ENCODE peak calls at places on chromosomes 5 and 9, in eight cellular contexts. M is fibroblast of lung, U is mucosa of descending colon, G is HepG2, Z is uterus, L is adrenal gland, E is kidney, S is pancreas. B is an unnamed sample.
A peak's percentile ranks its signal among the peaks of the same experiment; 100 is the strongest.

GRCh38 chr5:132489871-132490483 is 596 bp downstream of the IRF1 start:
- DNase-seq in M (peak; percentile 60), S (peak; percentile 65), L (peak; percentile 57), E (peak; percentile 91), Z (peak; percentile 71), G (no peak), U (peak; percentile 81), B (peak; percentile 78)

GRCh38 chr9:110049699-110050450 is 158.1 kb downstream of the C9orf152 start:
- DNase-seq in S (no peak), E (peak; percentile 82), Z (peak; percentile 24), G (no peak), L (no peak), M (peak; percentile 36), U (peak; percentile 64), B (peak; percentile 35)

GRCh38 chr5:107673368-107674136 is 2.8 kb upstream of the EFNA5 start:
- DNase-seq in S (peak; percentile 89), M (peak; percentile 81), U (peak; percentile 86), E (peak; percentile 89), Z (peak; percentile 77), G (peak; percentile 66), L (peak; percentile 84), B (peak; percentile 83)

GRCh38 chr9:33782395-33783152 is 12.8 kb upstream of the PRSS3 start:
- DNase-seq in M (peak; percentile 82), S (no peak), G (no peak), L (no peak), U (no peak), E (no peak), Z (no peak), B (no peak)

GRCh38 chr5:59799668-59800374 is 93.7 kb downstream of the PDE4D start:
- DNase-seq in M (no peak), U (no peak), S (peak; percentile 37), Z (no peak), L (no peak), E (no peak), G (peak; percentile 7), B (no peak)

GRCh38 chr9:134164879-134165278 is 515 bp upstream of the RNU6ATAC start:
- DNase-seq in L (no peak), G (no peak), U (no peak), Z (no peak), M (no peak), E (no peak), S (no peak), B (no peak)

GRCh38 chr9:87513171-87513570 is 15.5 kb downstream of the DAPK1 start:
- DNase-seq in Z (no peak), M (no peak), G (no peak), L (no peak), E (no peak), S (no peak), U (no peak), B (no peak)

GRCh38 chr5:65483474-65484346 is 2.0 kb upstream of the ADAMTS6 start:
- DNase-seq in G (peak; percentile 63), L (no peak), E (no peak), S (no peak), U (no peak), Z (no peak), M (peak; percentile 78), B (no peak)

GRCh38 chr9:114434878-114435311 is 47.1 kb upstream of the AKNA start:
- DNase-seq in L (peak; percentile 37), G (peak; percentile 33), E (no peak), Z (no peak), S (peak; percentile 32), M (peak; percentile 23), U (no peak), B (no peak)

GRCh38 chr5:89900346-89900745 is 509.2 kb downstream of the CETN3 start:
- DNase-seq in U (no peak), E (no peak), L (no peak), S (no peak), Z (no peak), G (no peak), M (no peak), B (no peak)

GRCh38 chr5:126477681-126478117 is 54.5 kb downstream of the GRAMD2B start:
- DNase-seq in M (peak; percentile 27), U (no peak), S (no peak), Z (peak; percentile 65), E (no peak), G (no peak), L (peak; percentile 70), B (no peak)

GRCh38 chr9:81588148-81588874 is 101.0 kb downstream of the TLE1 start:
- DNase-seq in L (peak; percentile 82), M (peak; percentile 69), S (peak; percentile 86), U (no peak), G (peak; percentile 99), Z (no peak), E (peak; percentile 93), B (no peak)

GRCh38 chr5:127830157-127830556 is 127.0 kb downstream of the CCDC192 start:
- DNase-seq in U (no peak), L (no peak), G (no peak), E (no peak), S (no peak), Z (no peak), M (peak; percentile 66), B (no peak)

GRCh38 chr9:8772302-8772701 is 972.7 kb upstream of the DMAC1 start:
- DNase-seq in S (no peak), G (no peak), L (no peak), Z (no peak), M (no peak), E (no peak), U (no peak), B (no peak)

GRCh38 chr5:92518318-92518913 is 1062.6 kb downstream of the NR2F1-AS1 start:
- DNase-seq in Z (no peak), E (no peak), L (no peak), M (peak; percentile 59), S (peak; percentile 10), U (no peak), G (peak; percentile 12), B (no peak)

GRCh38 chr5:148933903-148934432 is 107.6 kb downstream of the ADRB2 start:
- DNase-seq in G (no peak), M (no peak), Z (no peak), E (no peak), S (no peak), L (no peak), U (no peak), B (no peak)

GRCh38 chr5:149215478-149216042 is 56.1 kb upstream of the AFAP1L1 start:
- DNase-seq in M (peak; percentile 67), U (no peak), G (no peak), S (no peak), Z (peak; percentile 32), L (peak; percentile 47), E (no peak), B (peak; percentile 76)

GRCh38 chr5:135832263-135832555 is 2.3 kb upstream of the SLC25A48 start:
- DNase-seq in S (no peak), U (no peak), L (no peak), Z (no peak), E (no peak), G (no peak), M (no peak), B (no peak)

GRCh38 chr5:152125806-152126205 is 201.2 kb upstream of the GLRA1 start:
- DNase-seq in E (no peak), Z (no peak), U (no peak), S (no peak), M (no peak), G (no peak), L (no peak), B (no peak)

DNA sequence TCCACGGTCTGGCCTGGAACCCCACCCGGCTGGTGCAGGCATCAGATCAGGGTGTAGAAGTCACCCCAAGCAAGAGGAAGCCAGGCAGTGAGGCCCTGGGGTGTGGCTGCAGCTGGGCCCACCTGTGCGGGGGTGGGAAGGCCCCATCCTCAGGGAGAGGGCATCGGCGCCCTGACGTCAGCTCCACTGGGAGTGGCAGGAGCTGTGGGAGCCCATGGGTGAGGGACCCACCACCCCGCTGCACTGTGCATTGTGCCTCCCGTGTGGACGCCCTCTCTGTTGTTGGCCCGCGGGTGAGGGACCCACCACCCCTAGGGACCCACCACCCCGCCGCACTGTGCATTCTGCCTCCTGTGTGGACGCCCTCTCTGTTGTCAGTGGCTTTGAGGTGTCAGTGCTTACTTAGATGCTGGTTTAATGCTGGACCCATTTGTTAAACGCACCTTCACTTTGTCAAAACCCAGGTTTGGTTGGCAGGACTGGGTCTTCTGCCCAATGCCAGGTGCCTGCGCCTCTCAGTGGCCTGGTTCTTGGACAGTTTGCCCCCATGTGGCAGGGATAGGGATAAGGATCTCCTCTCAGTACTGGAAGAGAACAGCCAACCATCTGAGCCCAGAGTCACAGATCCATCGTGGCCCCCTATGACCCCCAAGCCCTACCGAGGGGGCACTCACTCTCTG is 6.9 kb upstream of the EXOC3 start:
- DNase-seq in G (peak; percentile 25), L (peak; percentile 13), Z (no peak), M (no peak), U (peak; percentile 38), S (no peak), E (peak; percentile 63), B (peak; percentile 45)
- TF ChIP-seq CTCF in G (peak; percentile 59), L (peak; percentile 23), Z (no peak), M (peak; percentile 35), U (no peak), S (no peak), E (peak; percentile 19), B (peak; percentile 3)

DNA sequence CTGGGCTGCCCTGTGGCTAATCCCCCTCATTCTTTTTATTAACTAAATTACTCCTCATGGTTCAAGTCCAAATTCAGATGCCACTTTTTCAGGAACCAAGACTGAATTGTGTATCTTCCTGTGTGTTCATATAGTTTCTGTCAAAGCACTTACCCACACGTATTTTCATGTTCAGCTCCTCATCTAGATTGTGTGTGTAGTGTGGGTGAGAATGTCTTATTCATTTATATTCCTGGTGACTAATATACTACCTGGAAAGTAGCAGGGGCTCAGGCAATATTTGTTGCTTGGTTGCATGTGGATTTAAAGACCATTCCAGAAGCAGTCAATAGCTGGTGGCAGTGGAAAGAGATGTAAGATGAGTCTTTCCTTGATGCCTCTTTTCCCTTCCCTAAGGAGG is 48.5 kb upstream of the SRP19 start:
- DNase-seq in E (no peak), Z (no peak), M (no peak), G (no peak), S (no peak), U (no peak), L (no peak), B (no peak)
- H3K4me1 ChIP-seq in E (no peaks in the 10 kb centered on the region), Z (no peaks in the 10 kb centered on the region), M (no peaks in the 10 kb centered on the region), G (no peaks in the 10 kb centered on the region), S (no peaks in the 10 kb centered on the region), U (no peaks in the 10 kb centered on the region), L (no peaks in the 10 kb centered on the region), B (no peaks in the 10 kb centered on the region)

DNA sequence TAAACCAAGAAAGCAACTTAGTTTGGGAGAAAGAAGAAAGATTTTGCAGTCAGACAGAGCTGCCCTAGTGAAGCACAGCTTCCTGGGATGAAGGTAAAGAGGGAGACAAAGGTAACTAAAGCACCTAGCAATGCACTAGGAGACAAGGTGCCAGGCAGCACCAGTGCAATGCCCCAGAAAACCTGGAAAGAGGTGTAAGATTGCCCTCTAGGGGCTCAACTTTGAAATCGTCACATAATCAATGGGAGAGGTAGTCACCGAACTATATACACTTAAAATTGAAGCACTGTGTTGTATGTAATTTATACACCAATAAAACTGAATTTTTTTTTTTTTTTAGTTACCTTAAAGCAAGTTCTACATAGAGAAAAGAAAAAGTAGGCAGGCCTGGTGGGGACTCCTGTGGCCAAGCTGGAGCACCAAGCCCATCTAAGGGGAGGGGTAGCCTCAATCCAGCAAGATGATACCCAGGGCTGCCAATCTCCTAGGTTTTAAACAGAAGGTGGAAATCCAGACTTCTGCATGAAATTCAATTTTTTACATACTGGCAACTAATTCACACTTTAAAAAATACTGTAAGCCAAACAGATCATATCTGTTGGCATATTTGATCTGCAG is 48.2 kb downstream of the CDK5RAP2 start:
- DNase-seq in E (no peak), L (peak; percentile 20), M (peak; percentile 20), Z (no peak), G (peak; percentile 25), S (no peak), U (no peak), B (no peak)
- TF ChIP-seq CTCF in E (peak; percentile 13), L (peak; percentile 46), M (peak; percentile 56), Z (no peak), G (peak; percentile 54), S (no peak), U (peak; percentile 31), B (peak; percentile 42)

GRCh38 chr5:172721455-172722308 is 49.3 kb downstream of the DUSP1 start:
- DNase-seq in Z (no peak), G (no peak), U (no peak), S (no peak), E (peak; percentile 67), M (peak; percentile 19), L (peak; percentile 71), B (no peak)
- H3K4me1 ChIP-seq in Z (peaks cover 4% of the 10 kb centered on the region), G (peaks cover 63% of the 10 kb centered on the region), U (peaks cover 6% of the 10 kb centered on the region), S (no peaks in the 10 kb centered on the region), E (peaks cover 20% of the 10 kb centered on the region), M (no peaks in the 10 kb centered on the region), L (peaks cover 37% of the 10 kb centered on the region), B (peaks cover 14% of the 10 kb centered on the region)